ENCODE peak calls at places on chromosomes 2 and 18, in four cellular contexts. N is T-cell, R is foreskin fibroblast, Y is brain microvascular endothelial cell. W is an unnamed sample.

GRCh38 chr18:30481871-30482270 is 560.7 kb downstream of the DSC3 start:
- DNase-seq in R (no peak), Y (no peak), N (no peak), W (no peak)

GRCh38 chr2:44793322-44793870 is 148.1 kb upstream of the SIX3 start:
- DNase-seq in N (no peak), Y (peak; percentile 45), R (peak; percentile 10), W (peak; percentile 35)

GRCh38 chr2:219385958-219386520 is 1.7 kb downstream of the DNPEP start:
- DNase-seq in Y (no peak), N (no peak), R (no peak), W (no peak)

GRCh38 chr2:240143801-240144648 is 3.6 kb upstream of the OTOS start:
- DNase-seq in N (peak; percentile 64), R (peak; percentile 31), Y (peak; percentile 46), W (peak; percentile 24)

GRCh38 chr2:151241224-151241623 is 20.4 kb downstream of the RBM43 start:
- DNase-seq in Y (no peak), R (no peak), N (no peak), W (peak; percentile 36)

GRCh38 chr2:165911231-165911630 is 42.3 kb downstream of the TTC21B start:
- DNase-seq in Y (peak; percentile 51), N (no peak), R (peak; percentile 41), W (peak; percentile 67)

GRCh38 chr2:71884303-71885042 is 263.2 kb downstream of the CYP26B1 start:
- DNase-seq in R (peak; percentile 64), N (no peak), Y (peak; percentile 85), W (peak; percentile 76)

GRCh38 chr2:219247678-219248642 is 2.7 kb downstream of the STK16 start:
- DNase-seq in N (peak; percentile 65), R (no peak), Y (no peak), W (no peak)

GRCh38 chr2:160156084-160156483 is 44.0 kb downstream of the ITGB6 start:
- DNase-seq in N (no peak), R (no peak), Y (no peak), W (peak; percentile 10)

GRCh38 chr18:56374005-56374655 is 264.3 kb downstream of the TXNL1 start:
- DNase-seq in R (no peak), Y (no peak), N (no peak), W (peak; percentile 26)

GRCh38 chr18:68447286-68447685 is 267.6 kb downstream of the TMX3 start:
- DNase-seq in R (no peak), N (no peak), Y (no peak), W (peak; percentile 76)

GRCh38 chr18:57223160-57223870 is 76.4 kb downstream of the BOD1L2 start:
- DNase-seq in N (no peak), Y (no peak), R (peak; percentile 2), W (no peak)

GRCh38 chr2:120132691-120133090 is 90.5 kb downstream of the TMEM185B start:
- DNase-seq in R (no peak), N (no peak), Y (no peak), W (no peak)